ENCODE peak calls at places on chromosomes 6 and 20, in five cellular contexts. W is choroid plexus epithelial cell, X is uterus, B is lower leg skin, E is vagina. A is an unnamed sample.

GRCh38 chr6:139271056-139271455 is 20.7 kb downstream of the TXLNB start:
- DNase-seq in B (no peak), X (no peak), E (no peak), W (peak), A (peak)

GRCh38 chr20:2285618-2286017 is 10.2 kb upstream of the TGM3 start:
- DNase-seq in W (no peak), X (no peak), E (no peak), B (no peak), A (no peak)

GRCh38 chr6:142943746-142944125 is 1.2 kb downstream of the HIVEP2 start:
- DNase-seq in B (no peak), X (peak), W (peak), E (no peak), A (no peak)

GRCh38 chr6:87922191-87922946 is 125.3 kb upstream of the SPACA1 start:
- DNase-seq in E (no peak), X (no peak), B (no peak), W (no peak), A (no peak)

GRCh38 chr6:125357515-125358256 is 55.9 kb upstream of the HDDC2 start:
- DNase-seq in W (peak), E (no peak), X (no peak), B (no peak), A (peak)

GRCh38 chr6:1607557-1608221 is 2.0 kb upstream of the FOXC1 start:
- DNase-seq in X (no peak), W (no peak), E (no peak), B (no peak), A (no peak)

GRCh38 chr6:26044140-26045045 is 42.8 kb upstream of the HFE start:
- DNase-seq in E (no peak), X (no peak), B (no peak), W (peak), A (no peak)

GRCh38 chr20:37081717-37082289 is 14.0 kb downstream of the RBL1 start:
- DNase-seq in E (no peak), X (no peak), W (peak), B (no peak), A (no peak)

GRCh38 chr6:55668625-55669024 is 89.6 kb upstream of the HMGCLL1 start:
- DNase-seq in W (peak), X (no peak), E (no peak), B (no peak), A (peak)

GRCh38 chr20:6611911-6612614 is 155.4 kb upstream of the BMP2 start:
- DNase-seq in B (no peak), E (no peak), W (no peak), X (no peak), A (no peak)

GRCh38 chr6:34055223-34055933 is 90.5 kb downstream of the GRM4 start:
- DNase-seq in X (peak), B (no peak), W (peak), E (no peak), A (peak)

GRCh38 chr20:25226433-25227316 is 21.2 kb upstream of the PYGB start:
- DNase-seq in W (no peak), X (peak), B (no peak), E (peak), A (no peak)

GRCh38 chr6:20332441-20333006 is 69.2 kb upstream of the E2F3 start:
- DNase-seq in B (no peak), X (no peak), E (no peak), W (no peak), A (no peak)

GRCh38 chr20:19688031-19688806 is 69.8 kb upstream of the RIN2 start:
- DNase-seq in X (peak), E (no peak), B (peak), W (peak), A (peak)

GRCh38 chr6:31122803-31123706 is 2.8 kb upstream of the CDSN start:
- DNase-seq in X (peak), W (peak), B (no peak), E (no peak), A (peak)

GRCh38 chr20:47568019-47568418 is 66.3 kb downstream of the NCOA3 start:
- DNase-seq in B (no peak), E (no peak), X (no peak), W (peak), A (peak)

GRCh38 chr20:38277691-38278090 is 17.2 kb upstream of the KIAA1755 start:
- DNase-seq in X (no peak), W (no peak), B (no peak), E (no peak), A (no peak)

GRCh38 chr6:39273394-39273793 is 40.8 kb downstream of the KCNK17 start:
- DNase-seq in B (no peak), W (no peak), E (no peak), X (no peak), A (no peak)

GRCh38 chr6:30188541-30188940 is 24.7 kb downstream of the TRIM26 start:
- DNase-seq in X (no peak), E (no peak), W (no peak), B (no peak), A (no peak)

GRCh38 chr6:33077908-33078307 is 2.1 kb downstream of the HLA-DPB1 start:
- DNase-seq in E (no peak), X (no peak), W (no peak), B (no peak), A (no peak)

GRCh38 chr6:116118608-116119007 is 7.3 kb downstream of the COL10A1 start:
- DNase-seq in B (no peak), W (peak), X (no peak), E (no peak), A (no peak)

GRCh38 chr6:31865205-31866118 is 2.8 kb upstream of the NEU1 start:
- DNase-seq in X (no peak), E (no peak), B (no peak), W (peak), A (no peak)

GRCh38 chr6:41976794-41977484 is 35.3 kb upstream of the CCND3 start:
- DNase-seq in W (peak), X (no peak), E (no peak), B (no peak), A (no peak)

GRCh38 chr20:9377007-9377406 is 137.4 kb upstream of the LAMP5 start:
- DNase-seq in E (no peak), W (no peak), B (no peak), X (no peak), A (no peak)

GRCh38 chr6:170291271-170292110 is 613 bp upstream of the DLL1 start:
- DNase-seq in B (peak), W (no peak), E (no peak), X (peak), A (no peak)

GRCh38 chr6:41581381-41581991 is 35.3 kb downstream of the FOXP4 start:
- DNase-seq in W (peak), B (no peak), X (peak), E (no peak), A (peak)

GRCh38 chr20:57102566-57102965 is 163.9 kb downstream of the BMP7 start:
- DNase-seq in E (no peak), B (no peak), W (no peak), X (no peak), A (no peak)

GRCh38 chr6:83546636-83547035 is 34.3 kb downstream of the PRSS35 start:
- DNase-seq in X (no peak), W (peak), E (no peak), B (no peak), A (no peak)

GRCh38 chr6:10658910-10659696 is 35.3 kb downstream of the C6orf52 start:
- DNase-seq in B (no peak), E (no peak), X (no peak), W (peak), A (no peak)
- H3K4me3 ChIP-seq in B (no peak), E (peak), X (no peak), W (peak), A (no peak)

GRCh38 chr6:157235600-157236039 is 87.7 kb downstream of the TMEM242 start:
- DNase-seq in X (peak), W (peak), E (no peak), B (no peak), A (no peak)
- TF ChIP-seq CTCF in X (peak), W (peak), E (peak), B (no peak), A (peak)

DNA sequence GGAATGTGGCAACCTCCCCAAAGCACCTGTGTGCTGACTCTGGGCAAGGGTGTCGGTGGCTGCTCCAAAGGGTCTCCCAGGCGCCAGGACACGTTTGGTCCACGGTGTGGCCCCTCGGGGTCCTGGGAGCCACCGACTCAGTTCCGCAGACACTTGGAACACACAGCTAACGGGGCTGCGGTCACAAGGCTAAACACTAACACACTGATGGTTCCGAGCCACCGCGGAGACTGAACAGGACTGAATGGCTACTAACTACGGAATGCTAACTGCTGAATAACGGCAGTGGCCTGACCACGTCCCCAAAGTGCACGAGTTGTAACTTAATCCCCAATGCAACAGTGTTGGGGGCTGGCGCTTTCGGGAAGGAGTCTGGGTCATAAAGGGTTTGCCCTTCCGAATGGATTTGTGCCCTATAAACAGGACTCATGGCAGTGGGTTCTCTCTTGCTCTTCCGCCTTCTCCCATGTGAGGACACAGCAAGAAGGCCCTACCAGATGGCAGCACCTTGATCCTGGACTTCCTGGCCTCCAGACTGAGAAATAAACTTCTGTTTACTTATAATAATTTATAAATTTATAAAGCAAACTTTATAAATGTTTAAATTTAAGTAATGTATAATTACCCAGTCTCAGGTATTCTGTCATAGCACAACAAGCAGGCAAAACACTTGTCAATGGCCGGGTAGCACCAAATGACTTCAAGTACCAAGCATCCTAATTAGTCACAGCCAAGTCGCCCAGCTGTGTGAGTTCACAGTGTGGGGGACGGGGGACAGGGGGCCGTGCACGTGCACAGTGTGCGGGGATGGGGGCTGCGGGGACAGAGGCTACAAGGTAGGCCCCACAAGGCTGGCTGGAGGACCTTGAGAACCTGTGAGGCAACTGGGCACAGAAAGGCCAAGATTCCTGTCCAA is 2.3 kb upstream of the EEF1A2 start:
- DNase-seq in E (no peak), W (no peak), X (no peak), B (no peak), A (no peak)
- H3K4me3 ChIP-seq in E (no peak), W (no peak), X (no peak), B (no peak), A (no peak)

DNA sequence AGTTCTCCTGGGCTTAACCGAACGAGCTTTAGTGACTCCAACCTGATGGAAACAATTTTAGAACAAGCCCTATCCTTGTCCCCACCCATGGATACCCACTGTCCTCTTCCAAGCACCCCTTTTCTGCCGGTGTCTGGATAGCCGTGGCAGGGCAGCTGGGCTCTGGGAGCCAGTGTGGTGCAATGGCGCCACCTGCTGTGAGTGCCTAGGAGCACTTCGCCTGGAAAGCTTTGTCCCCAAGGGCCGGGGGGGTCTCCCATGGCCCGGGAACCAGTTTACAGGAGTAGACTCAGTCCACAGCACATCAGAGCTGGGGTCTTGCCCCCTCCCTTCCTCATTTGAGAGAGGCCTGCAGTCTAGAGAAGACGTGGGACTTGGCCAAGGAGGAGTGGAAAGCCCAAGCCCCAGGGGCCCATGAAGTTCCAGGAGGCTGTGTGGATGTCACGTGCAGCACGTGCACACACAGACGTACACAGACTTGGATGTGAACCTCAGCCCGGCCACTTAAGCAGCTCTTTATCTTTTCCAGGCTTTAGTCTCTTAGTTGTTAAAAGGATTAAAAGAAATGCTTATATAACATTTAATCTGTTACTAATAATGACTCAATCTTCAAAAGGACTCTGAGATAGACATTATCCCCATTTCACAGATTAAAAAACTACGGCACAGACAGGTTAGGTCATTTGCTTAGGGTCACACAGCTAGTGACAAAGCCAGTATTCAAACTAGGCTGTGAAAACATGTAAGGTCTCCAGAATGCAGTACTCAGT is 40.9 kb upstream of the CDH22 start:
- DNase-seq in W (peak), X (no peak), B (no peak), E (no peak), A (no peak)
- TF ChIP-seq CTCF in W (peak), X (peak), B (no peak), E (no peak), A (peak)

GRCh38 chr20:53941680-53942079 is 128.7 kb downstream of the BCAS1 start:
- DNase-seq in X (no peak), E (no peak), B (no peak), W (no peak), A (no peak)

GRCh38 chr20:53942121-53942816 is 128.1 kb downstream of the BCAS1 start:
- DNase-seq in W (no peak), X (no peak), B (no peak), E (peak), A (no peak)

GRCh38 chr20:53939554-53940355 is 130.6 kb downstream of the BCAS1 start:
- DNase-seq in X (peak), W (peak), B (peak), E (peak), A (peak)

GRCh38 chr20:53940356-53940694 is 130.1 kb downstream of the BCAS1 start:
- DNase-seq in B (no peak), X (no peak), W (no peak), E (peak), A (no peak)

GRCh38 chr20:53940883-53941546 is 129.4 kb downstream of the BCAS1 start:
- DNase-seq in B (no peak), E (peak), W (peak), X (no peak), A (peak)
- H3K4me3 ChIP-seq in B (no peak), E (no peak), W (no peak), X (no peak), A (no peak)

A was measured in astrocyte of the cerebellum.